ENCODE peak calls at places on chromosome 3, in six cellular contexts. B is activated naive CD8-positive, alpha-beta T cell treated with anti-CD3 and anti-CD28 coated beads, Interleukin-2, amount 50 U/mL, for 24 hours; Q is NCI-H1092 treated with DMSO at 0.1 percent for 48 hours; H is body of pancreas; I is HTR-8/SVneo; R is stomach. P is an unnamed sample.
A peak's percentile ranks its signal among the peaks of the same experiment; 100 is the strongest.

GRCh38 chr3:126337980-126338651 is 19.1 kb downstream of the KLF15 start:
- DNase-seq in B (no peak), Q (no peak), H (no peak), I (no peak), R (no peak), P (no peak)

GRCh38 chr3:36893137-36893557 is 51.7 kb downstream of the TRANK1 start:
- DNase-seq in B (no peak), Q (no peak), H (no peak), I (no peak), R (no peak), P (no peak)

GRCh38 chr3:119779731-119780383 is 2.0 kb upstream of the NR1I2 start:
- DNase-seq in B (no peak), Q (no peak), H (no peak), I (no peak), R (no peak), P (no peak)

GRCh38 chr3:129485681-129486056 is 42.8 kb upstream of the RHO start:
- DNase-seq in B (no peak), Q (no peak), H (peak; percentile 59), I (no peak), R (peak; percentile 52), P (peak; percentile 100)

GRCh38 chr3:120552184-120553020 is 43.7 kb upstream of the NDUFB4 start:
- DNase-seq in B (no peak), Q (no peak), H (no peak), I (no peak), R (no peak), P (no peak)

GRCh38 chr3:20480771-20481170 is 294.8 kb upstream of the SGO1 start:
- DNase-seq in B (no peak), Q (no peak), H (no peak), I (no peak), R (no peak), P (no peak)

GRCh38 chr3:159229161-159229560 is 427.3 kb downstream of the MFSD1 start:
- DNase-seq in B (no peak), Q (no peak), H (no peak), I (no peak), R (no peak), P (no peak)

GRCh38 chr3:157405457-157405856 is 31.2 kb upstream of the PTX3 start:
- DNase-seq in B (no peak), Q (no peak), H (no peak), I (peak; percentile 19), R (no peak), P (no peak)